ENCODE peak calls at places on chromosomes 1 and 21, in eight cellular contexts. One of them, this sample, is unnamed. For H3K4me1, the result is how much of the 10 kb centered on the place peaks cover.

GRCh38 chr1:117527566-117528102 is 78.2 kb upstream of the TENT5C start:
- DNase-seq in IMR-90: peak
- DNase-seq in vagina: no peak
- DNase-seq in testis: no peak
- DNase-seq in uterus: no peak
- DNase-seq in HCT116: no peak
- DNase-seq in GM12878: no peak
- DNase-seq in ovary: no peak
- DNase-seq in this sample: no peak

GRCh38 chr1:89451011-89451410 is 73.6 kb upstream of the LRRC8B start:
- DNase-seq in IMR-90: peak
- DNase-seq in vagina: no peak
- DNase-seq in testis: no peak
- DNase-seq in uterus: no peak
- DNase-seq in HCT116: no peak
- DNase-seq in GM12878: no peak
- DNase-seq in ovary: no peak
- DNase-seq in this sample: no peak

GRCh38 chr1:19432943-19433609 is 52.3 kb downstream of the CAPZB start:
- DNase-seq in IMR-90: peak
- DNase-seq in vagina: no peak
- DNase-seq in testis: no peak
- DNase-seq in uterus: peak
- DNase-seq in HCT116: no peak
- DNase-seq in GM12878: no peak
- DNase-seq in ovary: no peak
- DNase-seq in this sample: no peak

GRCh38 chr1:44705938-44706337 is 25.0 kb downstream of the RNU5D-1 start:
- DNase-seq in IMR-90: no peak
- DNase-seq in vagina: no peak
- DNase-seq in testis: no peak
- DNase-seq in uterus: no peak
- DNase-seq in HCT116: no peak
- DNase-seq in GM12878: no peak
- DNase-seq in ovary: no peak
- DNase-seq in this sample: no peak

GRCh38 chr1:12565094-12565965 is 52.7 kb downstream of the DHRS3 start:
- DNase-seq in IMR-90: no peak
- DNase-seq in vagina: no peak
- DNase-seq in testis: no peak
- DNase-seq in uterus: no peak
- DNase-seq in HCT116: no peak
- DNase-seq in GM12878: no peak
- DNase-seq in ovary: no peak
- DNase-seq in this sample: no peak

GRCh38 chr1:21490774-21491482 is 18.3 kb upstream of the ALPL start:
- DNase-seq in IMR-90: peak
- DNase-seq in vagina: no peak
- DNase-seq in testis: no peak
- DNase-seq in uterus: no peak
- DNase-seq in HCT116: no peak
- DNase-seq in GM12878: no peak
- DNase-seq in ovary: no peak
- DNase-seq in this sample: no peak

GRCh38 chr1:2255420-2256369 is 27.6 kb downstream of the SKI start:
- DNase-seq in IMR-90: peak
- DNase-seq in vagina: no peak
- DNase-seq in testis: no peak
- DNase-seq in uterus: no peak
- DNase-seq in HCT116: peak
- DNase-seq in GM12878: peak
- DNase-seq in ovary: no peak
- DNase-seq in this sample: peak

GRCh38 chr1:107997846-107998245 is 32.9 kb upstream of the VAV3 start:
- DNase-seq in IMR-90: no peak
- DNase-seq in vagina: no peak
- DNase-seq in testis: no peak
- DNase-seq in uterus: no peak
- DNase-seq in HCT116: no peak
- DNase-seq in GM12878: no peak
- DNase-seq in ovary: no peak
- DNase-seq in this sample: no peak

GRCh38 chr1:99669821-99670220 is 23.9 kb downstream of the PALMD start:
- DNase-seq in IMR-90: no peak
- DNase-seq in vagina: no peak
- DNase-seq in testis: no peak
- DNase-seq in uterus: no peak
- DNase-seq in HCT116: no peak
- DNase-seq in GM12878: no peak
- DNase-seq in ovary: no peak
- DNase-seq in this sample: no peak

GRCh38 chr21:44299085-44299457 is 782 bp upstream of the PFKL start:
- DNase-seq in IMR-90: peak
- DNase-seq in vagina: no peak
- DNase-seq in testis: no peak
- DNase-seq in uterus: no peak
- DNase-seq in HCT116: no peak
- DNase-seq in GM12878: no peak
- DNase-seq in ovary: no peak
- DNase-seq in this sample: no peak

GRCh38 chr1:98322966-98323365 is 338.6 kb upstream of the SNX7 start:
- DNase-seq in IMR-90: peak
- DNase-seq in vagina: no peak
- DNase-seq in testis: no peak
- DNase-seq in uterus: no peak
- DNase-seq in HCT116: no peak
- DNase-seq in GM12878: no peak
- DNase-seq in ovary: no peak
- DNase-seq in this sample: no peak

GRCh38 chr1:109267743-109268300 is 15.1 kb downstream of the PSRC1 start:
- DNase-seq in IMR-90: no peak
- DNase-seq in vagina: no peak
- DNase-seq in testis: no peak
- DNase-seq in uterus: no peak
- DNase-seq in HCT116: no peak
- DNase-seq in GM12878: no peak
- DNase-seq in ovary: no peak
- DNase-seq in this sample: no peak

GRCh38 chr1:181129771-181130606 is 41.5 kb downstream of the IER5 start:
- DNase-seq in IMR-90: no peak
- DNase-seq in vagina: no peak
- DNase-seq in testis: no peak
- DNase-seq in uterus: no peak
- DNase-seq in HCT116: no peak
- DNase-seq in GM12878: no peak
- DNase-seq in ovary: no peak
- DNase-seq in this sample: no peak

GRCh38 chr1:19877351-19877750 is 4.8 kb upstream of the OTUD3 start:
- DNase-seq in IMR-90: no peak
- DNase-seq in vagina: no peak
- DNase-seq in testis: no peak
- DNase-seq in uterus: no peak
- DNase-seq in HCT116: no peak
- DNase-seq in GM12878: no peak
- DNase-seq in ovary: no peak
- DNase-seq in this sample: no peak

GRCh38 chr1:183881387-183882084 is 76.6 kb downstream of the RGL1 start:
- DNase-seq in IMR-90: peak
- DNase-seq in vagina: no peak
- DNase-seq in testis: peak
- DNase-seq in uterus: no peak
- DNase-seq in HCT116: no peak
- DNase-seq in GM12878: no peak
- DNase-seq in ovary: peak
- DNase-seq in this sample: no peak

GRCh38 chr1:108149796-108150467 is 50.2 kb downstream of the SLC25A24 start:
- DNase-seq in IMR-90: peak
- DNase-seq in vagina: no peak
- DNase-seq in testis: no peak
- DNase-seq in uterus: no peak
- DNase-seq in HCT116: no peak
- DNase-seq in GM12878: no peak
- DNase-seq in ovary: no peak
- DNase-seq in this sample: no peak

GRCh38 chr1:20787100-20787774 is at the start of gene HP1BP3:
- DNase-seq in IMR-90: peak
- DNase-seq in vagina: no peak
- DNase-seq in testis: peak
- DNase-seq in uterus: peak
- DNase-seq in HCT116: no peak
- DNase-seq in GM12878: no peak
- DNase-seq in ovary: peak
- DNase-seq in this sample: peak

GRCh38 chr1:25881266-25881665 is 5.8 kb upstream of the PAQR7 start:
- DNase-seq in IMR-90: no peak
- DNase-seq in vagina: no peak
- DNase-seq in testis: no peak
- DNase-seq in uterus: no peak
- DNase-seq in HCT116: no peak
- DNase-seq in GM12878: no peak
- DNase-seq in ovary: no peak
- DNase-seq in this sample: no peak
- H3K27ac ChIP-seq in IMR-90: no peak
- H3K27ac ChIP-seq in vagina: no peak
- H3K27ac ChIP-seq in testis: peak
- H3K27ac ChIP-seq in uterus: no peak
- H3K27ac ChIP-seq in HCT116: no peak
- H3K27ac ChIP-seq in GM12878: no peak
- H3K27ac ChIP-seq in ovary: no peak
- H3K27ac ChIP-seq in this sample: no peak

DNA sequence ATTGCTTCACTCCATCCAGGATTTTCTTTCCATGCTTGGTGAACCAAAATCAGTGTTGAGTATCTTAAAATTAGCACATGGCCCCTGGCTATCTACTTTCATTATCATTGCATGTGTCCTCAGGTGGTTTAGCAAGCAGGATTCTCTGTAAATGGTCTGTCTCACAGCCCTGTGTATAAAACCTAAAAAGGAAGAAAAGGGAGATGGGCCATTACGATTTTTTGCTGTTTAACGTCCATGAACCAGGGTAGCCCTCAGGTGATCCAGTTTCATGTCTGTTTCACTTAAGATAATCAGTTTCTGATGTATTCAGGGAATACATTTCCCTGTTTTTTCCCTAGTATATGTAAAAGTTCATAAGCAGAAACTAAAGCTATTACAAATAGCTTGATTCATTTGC is 238.2 kb downstream of the NFIA start:
- DNase-seq in IMR-90: no peak
- DNase-seq in vagina: no peak
- DNase-seq in testis: no peak
- DNase-seq in uterus: no peak
- DNase-seq in HCT116: no peak
- DNase-seq in GM12878: no peak
- DNase-seq in ovary: no peak
- DNase-seq in this sample: no peak
- H3K4me1 ChIP-seq in IMR-90: under half
- H3K4me1 ChIP-seq in vagina: under half
- H3K4me1 ChIP-seq in testis: under half
- H3K4me1 ChIP-seq in uterus: under half
- H3K4me1 ChIP-seq in HCT116: under half
- H3K4me1 ChIP-seq in GM12878: under half
- H3K4me1 ChIP-seq in ovary: under half
- H3K4me1 ChIP-seq in this sample: under half

GRCh38 chr21:38765056-38765455 is 40.7 kb upstream of the ETS2 start:
- DNase-seq in IMR-90: no peak
- DNase-seq in vagina: no peak
- DNase-seq in testis: no peak
- DNase-seq in uterus: no peak
- DNase-seq in HCT116: no peak
- DNase-seq in GM12878: no peak
- DNase-seq in ovary: no peak
- DNase-seq in this sample: no peak

GRCh38 chr21:38770660-38771059 is 35.1 kb upstream of the ETS2 start:
- DNase-seq in IMR-90: no peak
- DNase-seq in vagina: no peak
- DNase-seq in testis: no peak
- DNase-seq in uterus: no peak
- DNase-seq in HCT116: no peak
- DNase-seq in GM12878: no peak
- DNase-seq in ovary: no peak
- DNase-seq in this sample: peak

GRCh38 chr21:38769253-38769780 is 36.4 kb upstream of the ETS2 start:
- DNase-seq in IMR-90: peak
- DNase-seq in vagina: no peak
- DNase-seq in testis: no peak
- DNase-seq in uterus: no peak
- DNase-seq in HCT116: no peak
- DNase-seq in GM12878: no peak
- DNase-seq in ovary: no peak
- DNase-seq in this sample: no peak

GRCh38 chr21:38768385-38769071 is 37.2 kb upstream of the ETS2 start:
- DNase-seq in IMR-90: peak
- DNase-seq in vagina: no peak
- DNase-seq in testis: no peak
- DNase-seq in uterus: no peak
- DNase-seq in HCT116: no peak
- DNase-seq in GM12878: no peak
- DNase-seq in ovary: no peak
- DNase-seq in this sample: peak

GRCh38 chr21:38766987-38767722 is 38.6 kb upstream of the ETS2 start:
- DNase-seq in IMR-90: no peak
- DNase-seq in vagina: no peak
- DNase-seq in testis: no peak
- DNase-seq in uterus: no peak
- DNase-seq in HCT116: no peak
- DNase-seq in GM12878: peak
- DNase-seq in ovary: no peak
- DNase-seq in this sample: peak
- TF ChIP-seq POLR2A in IMR-90: no peak
- TF ChIP-seq POLR2A in vagina: no peak
- TF ChIP-seq POLR2A in testis: no peak
- TF ChIP-seq POLR2A in uterus: no peak
- TF ChIP-seq POLR2A in HCT116: no peak
- TF ChIP-seq POLR2A in GM12878: no peak
- TF ChIP-seq POLR2A in ovary: no peak
- TF ChIP-seq POLR2A in this sample: no peak

DNA sequence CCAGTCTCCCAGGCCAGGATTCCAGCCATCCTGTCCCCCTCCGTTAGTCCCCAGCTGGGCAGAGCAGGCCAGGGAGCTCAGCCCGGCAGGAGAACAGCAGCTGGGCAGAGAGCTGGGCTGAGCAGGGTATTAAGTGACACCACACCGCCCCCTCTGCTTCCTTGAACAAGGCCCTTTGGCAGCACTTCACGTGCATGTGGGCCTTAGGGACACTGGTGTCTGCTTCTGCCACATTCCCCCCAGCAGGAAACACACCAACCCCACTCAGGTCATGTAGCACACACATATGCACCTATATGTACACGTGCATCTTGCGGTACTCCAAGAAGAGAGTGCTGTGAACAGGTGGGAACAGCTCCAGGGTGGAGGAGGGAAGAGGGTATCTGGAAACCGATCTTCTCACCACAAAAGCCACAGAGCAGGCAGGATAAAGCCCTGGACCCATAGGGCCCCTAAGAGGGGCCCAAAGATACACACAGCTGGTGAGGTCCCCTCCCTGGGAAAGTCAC is 4.6 kb downstream of the EPHA2 start:
- DNase-seq in IMR-90: peak
- DNase-seq in vagina: no peak
- DNase-seq in testis: peak
- DNase-seq in uterus: no peak
- DNase-seq in HCT116: no peak
- DNase-seq in GM12878: no peak
- DNase-seq in ovary: no peak
- DNase-seq in this sample: no peak
- H3K27ac ChIP-seq in IMR-90: peak
- H3K27ac ChIP-seq in vagina: peak
- H3K27ac ChIP-seq in testis: no peak
- H3K27ac ChIP-seq in uterus: peak
- H3K27ac ChIP-seq in HCT116: peak
- H3K27ac ChIP-seq in GM12878: no peak
- H3K27ac ChIP-seq in ovary: no peak
- H3K27ac ChIP-seq in this sample: no peak